ENCODE peak calls at places on chromosome 12, in seven cellular contexts. M is HCEC 1CT; W is activated CD8-positive, alpha-beta memory T cell treated with anti-CD3 and anti-CD28 coated beads for 24 hours; Z is non-pigmented ciliary epithelial cell; S is brain microvascular endothelial cell; J is anterior cingulate cortex; R is frontal cortex. G is an unnamed sample.

GRCh38 chr12:107167756-107168155 is 74.4 kb upstream of the CRY1 start:
- DNase-seq in S (no peak), M (no peak), R (no peak), W (no peak), J (no peak), Z (no peak), G (no peak)

GRCh38 chr12:126558810-126559209 is 1493.6 kb downstream of the AACS start:
- DNase-seq in Z (no peak), W (no peak), M (no peak), J (no peak), S (no peak), R (no peak), G (no peak)

GRCh38 chr12:9750276-9751203 is 10.2 kb downstream of the CD69 start:
- DNase-seq in J (no peak), W (peak; percentile 82), R (peak; percentile 23), S (peak; percentile 65), M (peak; percentile 68), Z (no peak), G (no peak)

GRCh38 chr12:80580254-80580653 is 127.2 kb upstream of the MYF6 start:
- DNase-seq in J (no peak), M (peak; percentile 98), Z (peak; percentile 91), S (peak; percentile 68), W (no peak), R (no peak), G (no peak)

GRCh38 chr12:75364918-75365317 is 26.0 kb upstream of the GLIPR1L2 start:
- DNase-seq in S (no peak), W (no peak), M (peak; percentile 24), R (no peak), Z (no peak), J (no peak), G (no peak)

GRCh38 chr12:117051380-117051779 is 47.8 kb downstream of the TESC start:
- DNase-seq in Z (no peak), S (no peak), W (no peak), R (no peak), J (no peak), M (no peak), G (no peak)

GRCh38 chr12:29228474-29229157 is 79.5 kb downstream of the FAR2 start:
- DNase-seq in W (no peak), M (no peak), S (no peak), Z (no peak), J (no peak), R (no peak), G (no peak)

GRCh38 chr12:21852251-21852650 is 77.7 kb upstream of the KCNJ8 start:
- DNase-seq in S (peak; percentile 63), R (no peak), Z (peak; percentile 38), W (no peak), J (no peak), M (peak; percentile 88), G (no peak)

GRCh38 chr12:51530208-51530607 is 60.8 kb upstream of the SCN8A start:
- DNase-seq in J (no peak), M (no peak), R (no peak), Z (no peak), W (no peak), S (no peak), G (no peak)

GRCh38 chr12:114783176-114783575 is 99.2 kb upstream of the TBX3 start:
- DNase-seq in M (no peak), J (no peak), S (no peak), W (no peak), Z (no peak), R (no peak), G (no peak)

GRCh38 chr12:50050410-50051280 is 6.8 kb upstream of the ASIC1 start:
- DNase-seq in Z (no peak), J (no peak), R (no peak), W (no peak), S (no peak), M (no peak), G (no peak)

GRCh38 chr12:11920231-11920630 is 150.5 kb upstream of the BCL2L14 start:
- DNase-seq in W (no peak), R (no peak), Z (no peak), M (no peak), J (no peak), S (no peak), G (no peak)

GRCh38 chr12:102440109-102440405 is 40.3 kb downstream of the IGF1 start:
- DNase-seq in S (no peak), J (no peak), W (no peak), Z (no peak), R (no peak), M (no peak), G (no peak)

GRCh38 chr12:96989916-96990315 is 82.9 kb downstream of the NEDD1 start:
- DNase-seq in J (no peak), W (no peak), S (no peak), Z (no peak), M (no peak), R (no peak), G (no peak)

GRCh38 chr12:45991289-45992249 is 1.2 kb upstream of the SCAF11 start:
- DNase-seq in S (peak; percentile 38), Z (no peak), W (peak; percentile 87), M (peak; percentile 63), J (peak; percentile 16), R (peak; percentile 60), G (peak; percentile 32)

GRCh38 chr12:90163975-90164374 is 455.3 kb upstream of the ATP2B1 start:
- DNase-seq in Z (no peak), W (no peak), M (no peak), R (no peak), J (no peak), S (no peak), G (no peak)

GRCh38 chr12:93976024-93976423 is 172.4 kb upstream of the PLXNC1 start:
- DNase-seq in R (no peak), W (no peak), M (no peak), J (no peak), S (no peak), Z (no peak), G (no peak)

GRCh38 chr12:5429741-5430557 is 2.0 kb upstream of the NTF3 start:
- DNase-seq in J (no peak), Z (no peak), M (no peak), W (no peak), S (no peak), R (no peak), G (no peak)

GRCh38 chr12:6688543-6688999 is 604 bp downstream of the ZNF384 start:
- DNase-seq in W (no peak), J (no peak), S (peak; percentile 2), M (no peak), Z (no peak), R (peak; percentile 79), G (peak; percentile 68)

GRCh38 chr12:13165578-13166120 is 30.9 kb upstream of the EMP1 start:
- DNase-seq in W (peak; percentile 83), Z (no peak), J (no peak), M (peak; percentile 70), R (no peak), S (peak; percentile 63), G (no peak)

GRCh38 chr12:108668532-108668931 is 34.8 kb upstream of the SELPLG start:
- DNase-seq in Z (no peak), W (no peak), R (no peak), M (no peak), S (no peak), J (no peak), G (no peak)

GRCh38 chr12:58314610-58315009 is 373.2 kb downstream of the ATP23 start:
- DNase-seq in J (no peak), R (no peak), M (peak; percentile 89), W (no peak), Z (peak; percentile 85), S (peak; percentile 89), G (no peak)

GRCh38 chr12:8501720-8502119 is 11.6 kb upstream of the CLEC4D start:
- DNase-seq in M (no peak), J (no peak), S (no peak), W (no peak), Z (no peak), R (no peak), G (no peak)

GRCh38 chr12:113462880-113463745 is 8.6 kb downstream of the LHX5 start:
- DNase-seq in S (no peak), J (no peak), R (no peak), W (no peak), M (no peak), Z (no peak), G (no peak)

GRCh38 chr12:65607271-65607880 is 216.9 kb upstream of the HMGA2 start:
- DNase-seq in S (no peak), W (no peak), M (no peak), J (no peak), Z (no peak), R (no peak), G (no peak)

GRCh38 chr12:14167005-14167628 is 185.7 kb upstream of the GRIN2B start:
- DNase-seq in S (peak; percentile 46), M (peak; percentile 54), J (no peak), R (peak; percentile 55), W (peak; percentile 63), Z (peak; percentile 18), G (no peak)

GRCh38 chr12:118271199-118271598 is 101.5 kb downstream of the TAOK3 start:
- DNase-seq in W (no peak), M (no peak), R (no peak), J (no peak), S (no peak), Z (no peak), G (no peak)

GRCh38 chr12:65494537-65494936 is 216.1 kb downstream of the MSRB3 start:
- DNase-seq in W (no peak), S (no peak), J (no peak), R (no peak), Z (no peak), M (no peak), G (no peak)

GRCh38 chr12:83827860-83828259 is 1084.7 kb downstream of the SLC6A15 start:
- DNase-seq in R (no peak), W (no peak), M (no peak), S (no peak), J (no peak), Z (no peak), G (no peak)

GRCh38 chr12:122659579-122659978 is 43.6 kb downstream of the HCAR2 start:
- DNase-seq in J (no peak), Z (no peak), M (no peak), W (no peak), S (no peak), R (no peak), G (no peak)

GRCh38 chr12:45669093-45669492 is 60.4 kb upstream of the ARID2 start:
- DNase-seq in W (no peak), M (peak; percentile 21), J (no peak), S (no peak), Z (no peak), R (no peak), G (no peak)

GRCh38 chr12:6330192-6330591 is 11.7 kb downstream of the TNFRSF1A start:
- DNase-seq in R (no peak), J (no peak), W (no peak), Z (no peak), S (no peak), M (no peak), G (no peak)

GRCh38 chr12:113659015-113659414 is 187.3 kb upstream of the LHX5 start:
- DNase-seq in R (no peak), W (no peak), S (no peak), J (no peak), Z (no peak), M (no peak), G (no peak)

G was measured in GM18507.